ENCODE peak calls at places on chromosomes 6 and 20, in four cellular contexts. One of them, this sample, is unnamed.

GRCh38 chr20:54173653-54174451 is at the start of gene CYP24A1:
- DNase-seq in posterior cingulate gyrus: no peak
- DNase-seq in right lobe of liver: peak; percentile 60
- DNase-seq in NCI-H446: no peak
- DNase-seq in this sample: no peak

GRCh38 chr6:33052627-33053026 is 20.8 kb downstream of the HLA-DPA1 start:
- DNase-seq in posterior cingulate gyrus: no peak
- DNase-seq in right lobe of liver: no peak
- DNase-seq in NCI-H446: no peak
- DNase-seq in this sample: no peak

GRCh38 chr6:106844930-106845329 is 129.6 kb downstream of the CD24 start:
- DNase-seq in posterior cingulate gyrus: no peak
- DNase-seq in right lobe of liver: no peak
- DNase-seq in NCI-H446: no peak
- DNase-seq in this sample: no peak

GRCh38 chr6:38065734-38066133 is 246.2 kb downstream of the ZFAND3 start:
- DNase-seq in posterior cingulate gyrus: no peak
- DNase-seq in right lobe of liver: no peak
- DNase-seq in NCI-H446: no peak
- DNase-seq in this sample: no peak

GRCh38 chr6:71556141-71556540 is 267.5 kb downstream of the OGFRL1 start:
- DNase-seq in posterior cingulate gyrus: no peak
- DNase-seq in right lobe of liver: no peak
- DNase-seq in NCI-H446: no peak
- DNase-seq in this sample: no peak

GRCh38 chr6:96184798-96185197 is 169.0 kb downstream of the FUT9 start:
- DNase-seq in posterior cingulate gyrus: no peak
- DNase-seq in right lobe of liver: no peak
- DNase-seq in NCI-H446: no peak
- DNase-seq in this sample: no peak

GRCh38 chr6:167569041-167569805 is 244.3 kb downstream of the TTLL2 start:
- DNase-seq in posterior cingulate gyrus: no peak
- DNase-seq in right lobe of liver: no peak
- DNase-seq in NCI-H446: no peak
- DNase-seq in this sample: no peak

GRCh38 chr20:51014797-51015722 is 7.8 kb downstream of the KCNG1 start:
- DNase-seq in posterior cingulate gyrus: no peak
- DNase-seq in right lobe of liver: no peak
- DNase-seq in NCI-H446: peak; percentile 31
- DNase-seq in this sample: peak; percentile 69

GRCh38 chr6:34231566-34232336 is 4.9 kb upstream of the HMGA1 start:
- DNase-seq in posterior cingulate gyrus: no peak
- DNase-seq in right lobe of liver: peak; percentile 39
- DNase-seq in NCI-H446: no peak
- DNase-seq in this sample: no peak

GRCh38 chr20:38692436-38693411 is 31.6 kb upstream of the SLC32A1 start:
- DNase-seq in posterior cingulate gyrus: no peak
- DNase-seq in right lobe of liver: peak; percentile 58
- DNase-seq in NCI-H446: no peak
- DNase-seq in this sample: peak; percentile 72

GRCh38 chr6:14454467-14454763 is 336.8 kb downstream of the CD83 start:
- DNase-seq in posterior cingulate gyrus: no peak
- DNase-seq in right lobe of liver: no peak
- DNase-seq in NCI-H446: no peak
- DNase-seq in this sample: no peak

GRCh38 chr6:121731381-121731780 is 295.9 kb downstream of the GJA1 start:
- DNase-seq in posterior cingulate gyrus: no peak
- DNase-seq in right lobe of liver: no peak
- DNase-seq in NCI-H446: no peak
- DNase-seq in this sample: no peak

GRCh38 chr6:151372164-151372563 is 19.2 kb downstream of the ZBTB2 start:
- DNase-seq in posterior cingulate gyrus: no peak
- DNase-seq in right lobe of liver: no peak
- DNase-seq in NCI-H446: no peak
- DNase-seq in this sample: no peak

GRCh38 chr6:164207024-164207423 is 792.5 kb downstream of the QKI start:
- DNase-seq in posterior cingulate gyrus: no peak
- DNase-seq in right lobe of liver: no peak
- DNase-seq in NCI-H446: no peak
- DNase-seq in this sample: no peak

GRCh38 chr6:167485186-167485978 is 160.5 kb downstream of the TTLL2 start:
- DNase-seq in posterior cingulate gyrus: no peak
- DNase-seq in right lobe of liver: no peak
- DNase-seq in NCI-H446: peak; percentile 7
- DNase-seq in this sample: peak; percentile 59

GRCh38 chr6:109165392-109165964 is 70.2 kb downstream of the CEP57L1 start:
- DNase-seq in posterior cingulate gyrus: no peak
- DNase-seq in right lobe of liver: no peak
- DNase-seq in NCI-H446: no peak
- DNase-seq in this sample: peak; percentile 5

GRCh38 chr20:50330504-50331313 is 140.1 kb downstream of the CEBPB start:
- DNase-seq in posterior cingulate gyrus: no peak
- DNase-seq in right lobe of liver: no peak
- DNase-seq in NCI-H446: no peak
- DNase-seq in this sample: no peak

GRCh38 chr6:105036371-105036770 is 79.5 kb downstream of the LIN28B start:
- DNase-seq in posterior cingulate gyrus: no peak
- DNase-seq in right lobe of liver: no peak
- DNase-seq in NCI-H446: peak; percentile 77
- DNase-seq in this sample: peak; percentile 21

GRCh38 chr6:143264291-143264834 is 186.1 kb downstream of the ADAT2 start:
- DNase-seq in posterior cingulate gyrus: no peak
- DNase-seq in right lobe of liver: no peak
- DNase-seq in NCI-H446: peak; percentile 35
- DNase-seq in this sample: no peak

GRCh38 chr6:56004421-56004820 is 129.0 kb upstream of the BMP5 start:
- DNase-seq in posterior cingulate gyrus: no peak
- DNase-seq in right lobe of liver: no peak
- DNase-seq in NCI-H446: no peak
- DNase-seq in this sample: no peak

GRCh38 chr6:168155193-168155592 is 76.2 kb upstream of the FRMD1 start:
- DNase-seq in posterior cingulate gyrus: no peak
- DNase-seq in right lobe of liver: no peak
- DNase-seq in NCI-H446: no peak
- DNase-seq in this sample: no peak

GRCh38 chr6:120489941-120490340 is 844.3 kb downstream of the TBC1D32 start:
- DNase-seq in posterior cingulate gyrus: no peak
- DNase-seq in right lobe of liver: no peak
- DNase-seq in NCI-H446: no peak
- DNase-seq in this sample: no peak

GRCh38 chr6:97656236-97656635 is 373.2 kb upstream of the MMS22L start:
- DNase-seq in posterior cingulate gyrus: no peak
- DNase-seq in right lobe of liver: no peak
- DNase-seq in NCI-H446: no peak
- DNase-seq in this sample: peak; percentile 24

GRCh38 chr6:160259585-160259984 is 964 bp upstream of the SLC22A2 start:
- DNase-seq in posterior cingulate gyrus: no peak
- DNase-seq in right lobe of liver: no peak
- DNase-seq in NCI-H446: no peak
- DNase-seq in this sample: no peak